ENCODE peak calls at places on chromosomes 13 and 19, in ten cellular contexts. One of them, this sample, is unnamed.

GRCh38 chr19:40687525-40688016 is 2.9 kb downstream of the NUMBL start:
- DNase-seq in epithelial cell of esophagus: peak; percentile 55
- DNase-seq in HS-5: no peak
- DNase-seq in NCI-H1694: no peak
- DNase-seq in gastrocnemius medialis: peak; percentile 77
- DNase-seq in activated CD4-positive, alpha-beta T cell treated with anti-CD3 and anti-CD28 coated beads, Interleukin-2, amount 10 ng/mL, durations not matched to agents 7 days and 5 days: no peak
- DNase-seq in nucleus accumbens: no peak
- DNase-seq in hypothalamus: no peak
- DNase-seq in HT-29: no peak
- DNase-seq in IMR-90: peak; percentile 86
- DNase-seq in this sample: no peak

GRCh38 chr13:26961890-26962615 is 201.5 kb upstream of the GPR12 start:
- DNase-seq in NCI-H1694: no peak
- DNase-seq in HT-29: peak; percentile 56
- DNase-seq in activated CD4-positive, alpha-beta T cell treated with anti-CD3 and anti-CD28 coated beads, Interleukin-2, amount 10 ng/mL, durations not matched to agents 7 days and 5 days: no peak
- DNase-seq in HS-5: no peak
- DNase-seq in nucleus accumbens: no peak
- DNase-seq in epithelial cell of esophagus: no peak
- DNase-seq in gastrocnemius medialis: no peak
- DNase-seq in hypothalamus: no peak
- DNase-seq in IMR-90: no peak
- DNase-seq in this sample: no peak

GRCh38 chr13:94311893-94312292 is 167.6 kb downstream of the DCT start:
- DNase-seq in nucleus accumbens: no peak
- DNase-seq in activated CD4-positive, alpha-beta T cell treated with anti-CD3 and anti-CD28 coated beads, Interleukin-2, amount 10 ng/mL, durations not matched to agents 7 days and 5 days: no peak
- DNase-seq in gastrocnemius medialis: no peak
- DNase-seq in IMR-90: peak; percentile 36
- DNase-seq in epithelial cell of esophagus: no peak
- DNase-seq in NCI-H1694: no peak
- DNase-seq in HT-29: no peak
- DNase-seq in HS-5: no peak
- DNase-seq in hypothalamus: no peak
- DNase-seq in this sample: peak; percentile 61

GRCh38 chr13:78589206-78589605 is 14.1 kb downstream of the POU4F1 start:
- DNase-seq in HT-29: peak; percentile 42
- DNase-seq in gastrocnemius medialis: no peak
- DNase-seq in IMR-90: peak; percentile 9
- DNase-seq in nucleus accumbens: no peak
- DNase-seq in hypothalamus: no peak
- DNase-seq in activated CD4-positive, alpha-beta T cell treated with anti-CD3 and anti-CD28 coated beads, Interleukin-2, amount 10 ng/mL, durations not matched to agents 7 days and 5 days: no peak
- DNase-seq in HS-5: no peak
- DNase-seq in NCI-H1694: no peak
- DNase-seq in epithelial cell of esophagus: peak; percentile 57
- DNase-seq in this sample: no peak

GRCh38 chr19:5691205-5691929 is 1.3 kb downstream of the RPL36 start:
- DNase-seq in epithelial cell of esophagus: peak; percentile 55
- DNase-seq in IMR-90: peak; percentile 31
- DNase-seq in activated CD4-positive, alpha-beta T cell treated with anti-CD3 and anti-CD28 coated beads, Interleukin-2, amount 10 ng/mL, durations not matched to agents 7 days and 5 days: peak; percentile 25
- DNase-seq in HT-29: peak; percentile 35
- DNase-seq in HS-5: no peak
- DNase-seq in hypothalamus: no peak
- DNase-seq in nucleus accumbens: no peak
- DNase-seq in gastrocnemius medialis: peak; percentile 63
- DNase-seq in NCI-H1694: peak; percentile 17
- DNase-seq in this sample: no peak

GRCh38 chr19:32691952-32692726 is 518 bp downstream of the NUDT19 start:
- DNase-seq in HS-5: no peak
- DNase-seq in nucleus accumbens: peak; percentile 36
- DNase-seq in NCI-H1694: no peak
- DNase-seq in epithelial cell of esophagus: peak; percentile 81
- DNase-seq in hypothalamus: peak; percentile 11
- DNase-seq in IMR-90: peak; percentile 69
- DNase-seq in gastrocnemius medialis: peak; percentile 67
- DNase-seq in HT-29: peak; percentile 75
- DNase-seq in activated CD4-positive, alpha-beta T cell treated with anti-CD3 and anti-CD28 coated beads, Interleukin-2, amount 10 ng/mL, durations not matched to agents 7 days and 5 days: peak; percentile 58
- DNase-seq in this sample: peak; percentile 51

GRCh38 chr19:16446108-16447014 is 25.4 kb downstream of the EPS15L1 start:
- DNase-seq in gastrocnemius medialis: no peak
- DNase-seq in nucleus accumbens: no peak
- DNase-seq in IMR-90: peak; percentile 62
- DNase-seq in epithelial cell of esophagus: no peak
- DNase-seq in hypothalamus: no peak
- DNase-seq in NCI-H1694: no peak
- DNase-seq in HT-29: no peak
- DNase-seq in HS-5: no peak
- DNase-seq in activated CD4-positive, alpha-beta T cell treated with anti-CD3 and anti-CD28 coated beads, Interleukin-2, amount 10 ng/mL, durations not matched to agents 7 days and 5 days: no peak
- DNase-seq in this sample: peak; percentile 90

GRCh38 chr19:5621945-5622464 is 571 bp downstream of the SAFB2 start:
- DNase-seq in nucleus accumbens: no peak
- DNase-seq in HT-29: no peak
- DNase-seq in activated CD4-positive, alpha-beta T cell treated with anti-CD3 and anti-CD28 coated beads, Interleukin-2, amount 10 ng/mL, durations not matched to agents 7 days and 5 days: peak; percentile 20
- DNase-seq in epithelial cell of esophagus: peak; percentile 36
- DNase-seq in IMR-90: no peak
- DNase-seq in hypothalamus: no peak
- DNase-seq in gastrocnemius medialis: peak; percentile 45
- DNase-seq in HS-5: no peak
- DNase-seq in NCI-H1694: no peak
- DNase-seq in this sample: no peak

GRCh38 chr13:40371531-40372125 is 294.8 kb downstream of the FOXO1 start:
- DNase-seq in epithelial cell of esophagus: no peak
- DNase-seq in gastrocnemius medialis: no peak
- DNase-seq in nucleus accumbens: no peak
- DNase-seq in IMR-90: no peak
- DNase-seq in activated CD4-positive, alpha-beta T cell treated with anti-CD3 and anti-CD28 coated beads, Interleukin-2, amount 10 ng/mL, durations not matched to agents 7 days and 5 days: no peak
- DNase-seq in HT-29: no peak
- DNase-seq in NCI-H1694: peak; percentile 99
- DNase-seq in HS-5: no peak
- DNase-seq in hypothalamus: no peak
- DNase-seq in this sample: no peak

GRCh38 chr19:3440082-3440481 is 40.2 kb downstream of the SMIM24 start:
- DNase-seq in activated CD4-positive, alpha-beta T cell treated with anti-CD3 and anti-CD28 coated beads, Interleukin-2, amount 10 ng/mL, durations not matched to agents 7 days and 5 days: peak; percentile 59
- DNase-seq in IMR-90: no peak
- DNase-seq in hypothalamus: no peak
- DNase-seq in HS-5: no peak
- DNase-seq in gastrocnemius medialis: peak; percentile 65
- DNase-seq in nucleus accumbens: no peak
- DNase-seq in NCI-H1694: no peak
- DNase-seq in epithelial cell of esophagus: peak; percentile 30
- DNase-seq in HT-29: peak; percentile 15
- DNase-seq in this sample: no peak

GRCh38 chr19:7998081-7998480 is 7.4 kb downstream of the ELAVL1 start:
- DNase-seq in hypothalamus: no peak
- DNase-seq in HS-5: no peak
- DNase-seq in NCI-H1694: no peak
- DNase-seq in IMR-90: peak; percentile 63
- DNase-seq in epithelial cell of esophagus: no peak
- DNase-seq in nucleus accumbens: no peak
- DNase-seq in HT-29: no peak
- DNase-seq in activated CD4-positive, alpha-beta T cell treated with anti-CD3 and anti-CD28 coated beads, Interleukin-2, amount 10 ng/mL, durations not matched to agents 7 days and 5 days: no peak
- DNase-seq in gastrocnemius medialis: no peak
- DNase-seq in this sample: no peak

GRCh38 chr13:111401151-111401550 is 80.7 kb downstream of the TEX29 start:
- DNase-seq in activated CD4-positive, alpha-beta T cell treated with anti-CD3 and anti-CD28 coated beads, Interleukin-2, amount 10 ng/mL, durations not matched to agents 7 days and 5 days: no peak
- DNase-seq in nucleus accumbens: no peak
- DNase-seq in HS-5: no peak
- DNase-seq in epithelial cell of esophagus: no peak
- DNase-seq in IMR-90: no peak
- DNase-seq in NCI-H1694: no peak
- DNase-seq in hypothalamus: no peak
- DNase-seq in HT-29: no peak
- DNase-seq in gastrocnemius medialis: no peak
- DNase-seq in this sample: no peak

GRCh38 chr13:109412232-109412935 is 374.0 kb downstream of the IRS2 start:
- DNase-seq in nucleus accumbens: peak; percentile 19
- DNase-seq in HT-29: peak; percentile 53
- DNase-seq in NCI-H1694: peak; percentile 29
- DNase-seq in epithelial cell of esophagus: peak; percentile 17
- DNase-seq in hypothalamus: peak; percentile 37
- DNase-seq in gastrocnemius medialis: no peak
- DNase-seq in HS-5: no peak
- DNase-seq in activated CD4-positive, alpha-beta T cell treated with anti-CD3 and anti-CD28 coated beads, Interleukin-2, amount 10 ng/mL, durations not matched to agents 7 days and 5 days: no peak
- DNase-seq in IMR-90: peak; percentile 33
- DNase-seq in this sample: no peak

GRCh38 chr13:114038211-114038613 is 64.3 kb upstream of the C13orf46 start:
- DNase-seq in gastrocnemius medialis: no peak
- DNase-seq in IMR-90: no peak
- DNase-seq in epithelial cell of esophagus: no peak
- DNase-seq in HS-5: no peak
- DNase-seq in activated CD4-positive, alpha-beta T cell treated with anti-CD3 and anti-CD28 coated beads, Interleukin-2, amount 10 ng/mL, durations not matched to agents 7 days and 5 days: no peak
- DNase-seq in nucleus accumbens: no peak
- DNase-seq in NCI-H1694: no peak
- DNase-seq in HT-29: no peak
- DNase-seq in hypothalamus: no peak
- DNase-seq in this sample: no peak

GRCh38 chr19:50387176-50387867 is 3.2 kb downstream of the POLD1 start:
- DNase-seq in HT-29: no peak
- DNase-seq in hypothalamus: no peak
- DNase-seq in HS-5: peak; percentile 54
- DNase-seq in gastrocnemius medialis: no peak
- DNase-seq in IMR-90: peak; percentile 63
- DNase-seq in nucleus accumbens: no peak
- DNase-seq in NCI-H1694: no peak
- DNase-seq in activated CD4-positive, alpha-beta T cell treated with anti-CD3 and anti-CD28 coated beads, Interleukin-2, amount 10 ng/mL, durations not matched to agents 7 days and 5 days: no peak
- DNase-seq in epithelial cell of esophagus: peak; percentile 74
- DNase-seq in this sample: no peak

GRCh38 chr13:110138009-110138699 is 168.8 kb downstream of the COL4A1 start:
- DNase-seq in NCI-H1694: no peak
- DNase-seq in activated CD4-positive, alpha-beta T cell treated with anti-CD3 and anti-CD28 coated beads, Interleukin-2, amount 10 ng/mL, durations not matched to agents 7 days and 5 days: peak; percentile 61
- DNase-seq in HS-5: no peak
- DNase-seq in gastrocnemius medialis: peak; percentile 72
- DNase-seq in nucleus accumbens: peak; percentile 52
- DNase-seq in epithelial cell of esophagus: peak; percentile 84
- DNase-seq in HT-29: peak; percentile 87
- DNase-seq in hypothalamus: no peak
- DNase-seq in IMR-90: peak; percentile 79
- DNase-seq in this sample: peak; percentile 19

GRCh38 chr19:14112051-14112808 is 5.3 kb downstream of the PRKACA start:
- DNase-seq in HS-5: no peak
- DNase-seq in activated CD4-positive, alpha-beta T cell treated with anti-CD3 and anti-CD28 coated beads, Interleukin-2, amount 10 ng/mL, durations not matched to agents 7 days and 5 days: no peak
- DNase-seq in epithelial cell of esophagus: no peak
- DNase-seq in IMR-90: no peak
- DNase-seq in HT-29: no peak
- DNase-seq in gastrocnemius medialis: no peak
- DNase-seq in NCI-H1694: no peak
- DNase-seq in nucleus accumbens: no peak
- DNase-seq in hypothalamus: no peak
- DNase-seq in this sample: no peak

GRCh38 chr19:17938092-17938845 is 5.5 kb downstream of the CCDC124 start:
- DNase-seq in HT-29: peak; percentile 62
- DNase-seq in IMR-90: peak; percentile 88
- DNase-seq in epithelial cell of esophagus: peak; percentile 94
- DNase-seq in NCI-H1694: peak; percentile 45
- DNase-seq in nucleus accumbens: no peak
- DNase-seq in hypothalamus: peak; percentile 45
- DNase-seq in activated CD4-positive, alpha-beta T cell treated with anti-CD3 and anti-CD28 coated beads, Interleukin-2, amount 10 ng/mL, durations not matched to agents 7 days and 5 days: peak; percentile 86
- DNase-seq in HS-5: peak; percentile 66
- DNase-seq in gastrocnemius medialis: peak; percentile 65
- DNase-seq in this sample: peak; percentile 19

GRCh38 chr13:30520571-30520970 is 54.8 kb upstream of the HMGB1 start:
- DNase-seq in epithelial cell of esophagus: peak; percentile 74
- DNase-seq in nucleus accumbens: no peak
- DNase-seq in HT-29: no peak
- DNase-seq in IMR-90: peak; percentile 85
- DNase-seq in activated CD4-positive, alpha-beta T cell treated with anti-CD3 and anti-CD28 coated beads, Interleukin-2, amount 10 ng/mL, durations not matched to agents 7 days and 5 days: no peak
- DNase-seq in gastrocnemius medialis: no peak
- DNase-seq in NCI-H1694: no peak
- DNase-seq in HS-5: peak; percentile 14
- DNase-seq in hypothalamus: no peak
- DNase-seq in this sample: no peak

GRCh38 chr13:66353664-66354063 is 876.5 kb downstream of the PCDH9 start:
- DNase-seq in IMR-90: no peak
- DNase-seq in NCI-H1694: no peak
- DNase-seq in HT-29: no peak
- DNase-seq in activated CD4-positive, alpha-beta T cell treated with anti-CD3 and anti-CD28 coated beads, Interleukin-2, amount 10 ng/mL, durations not matched to agents 7 days and 5 days: no peak
- DNase-seq in epithelial cell of esophagus: no peak
- DNase-seq in gastrocnemius medialis: no peak
- DNase-seq in HS-5: no peak
- DNase-seq in hypothalamus: no peak
- DNase-seq in nucleus accumbens: no peak
- DNase-seq in this sample: no peak

GRCh38 chr19:18281082-18282020 is at the start of gene JUND:
- DNase-seq in activated CD4-positive, alpha-beta T cell treated with anti-CD3 and anti-CD28 coated beads, Interleukin-2, amount 10 ng/mL, durations not matched to agents 7 days and 5 days: peak; percentile 97
- DNase-seq in HT-29: peak; percentile 91
- DNase-seq in hypothalamus: peak; percentile 95
- DNase-seq in nucleus accumbens: peak; percentile 96
- DNase-seq in NCI-H1694: peak; percentile 93
- DNase-seq in gastrocnemius medialis: peak; percentile 97
- DNase-seq in HS-5: peak; percentile 76
- DNase-seq in epithelial cell of esophagus: peak; percentile 99
- DNase-seq in IMR-90: peak; percentile 98
- DNase-seq in this sample: peak; percentile 86

GRCh38 chr19:48341006-48341405 is 15.7 kb downstream of the EMP3 start:
- DNase-seq in hypothalamus: no peak
- DNase-seq in epithelial cell of esophagus: peak; percentile 94
- DNase-seq in activated CD4-positive, alpha-beta T cell treated with anti-CD3 and anti-CD28 coated beads, Interleukin-2, amount 10 ng/mL, durations not matched to agents 7 days and 5 days: no peak
- DNase-seq in gastrocnemius medialis: peak; percentile 87
- DNase-seq in nucleus accumbens: no peak
- DNase-seq in HS-5: no peak
- DNase-seq in HT-29: no peak
- DNase-seq in IMR-90: peak; percentile 61
- DNase-seq in NCI-H1694: peak; percentile 99
- DNase-seq in this sample: no peak

GRCh38 chr13:33307820-33308219 is 22.3 kb upstream of the STARD13 start:
- DNase-seq in HT-29: no peak
- DNase-seq in activated CD4-positive, alpha-beta T cell treated with anti-CD3 and anti-CD28 coated beads, Interleukin-2, amount 10 ng/mL, durations not matched to agents 7 days and 5 days: no peak
- DNase-seq in HS-5: no peak
- DNase-seq in nucleus accumbens: no peak
- DNase-seq in NCI-H1694: no peak
- DNase-seq in gastrocnemius medialis: no peak
- DNase-seq in IMR-90: peak; percentile 55
- DNase-seq in epithelial cell of esophagus: no peak
- DNase-seq in hypothalamus: no peak
- DNase-seq in this sample: no peak

GRCh38 chr13:99214232-99214631 is 13.6 kb downstream of the UBAC2 start:
- DNase-seq in HS-5: no peak
- DNase-seq in HT-29: no peak
- DNase-seq in gastrocnemius medialis: no peak
- DNase-seq in epithelial cell of esophagus: peak; percentile 72
- DNase-seq in nucleus accumbens: no peak
- DNase-seq in activated CD4-positive, alpha-beta T cell treated with anti-CD3 and anti-CD28 coated beads, Interleukin-2, amount 10 ng/mL, durations not matched to agents 7 days and 5 days: no peak
- DNase-seq in NCI-H1694: no peak
- DNase-seq in hypothalamus: no peak
- DNase-seq in IMR-90: no peak
- DNase-seq in this sample: no peak

GRCh38 chr19:6459356-6460098 is at the start of gene SLC25A23:
- DNase-seq in IMR-90: peak; percentile 64
- DNase-seq in HS-5: peak; percentile 18
- DNase-seq in hypothalamus: peak; percentile 25
- DNase-seq in epithelial cell of esophagus: peak; percentile 83
- DNase-seq in activated CD4-positive, alpha-beta T cell treated with anti-CD3 and anti-CD28 coated beads, Interleukin-2, amount 10 ng/mL, durations not matched to agents 7 days and 5 days: peak; percentile 65
- DNase-seq in HT-29: peak; percentile 49
- DNase-seq in gastrocnemius medialis: peak; percentile 37
- DNase-seq in nucleus accumbens: peak; percentile 68
- DNase-seq in NCI-H1694: peak; percentile 7
- DNase-seq in this sample: no peak

This sample was measured in pulmonary artery endothelial cell.